ENCODE peak calls at places on chromosome 12, in eight cellular contexts. Q is Panc1; J is fibroblast of the aortic adventitia; L is CD4-positive, alpha-beta memory T cell; B is mammary epithelial cell; P is stimulated activated CD4-positive, alpha-beta T cell treated with anti-CD3 and anti-CD28 coated beads, Interleukin-12 subunit alpha, Interleukin-12 subunit beta, amount 100 ng/mL, for 4 hours; A is NCI-H748 treated with DMSO at 0.1 percent for 48 hours; N is fibroblast of mammary gland. M is an unnamed sample.

GRCh38 chr12:117067016-117067415 is 32.2 kb downstream of the TESC start:
- DNase-seq in P (no peak), L (no peak), N (no peak), A (no peak), J (no peak), Q (no peak), B (no peak), M (no peak)

GRCh38 chr12:11958216-11959091 is 112.3 kb upstream of the BCL2L14 start:
- DNase-seq in L (no peak), P (peak), N (peak), A (no peak), Q (no peak), J (peak), B (peak), M (no peak)

GRCh38 chr12:122086641-122087285 is 8.2 kb downstream of the MLXIP start:
- DNase-seq in J (no peak), L (no peak), N (no peak), P (no peak), Q (no peak), A (no peak), B (no peak), M (no peak)

GRCh38 chr12:30753233-30753632 is 1.5 kb downstream of the CAPRIN2 start:
- DNase-seq in B (peak), J (peak), N (peak), A (no peak), L (no peak), Q (peak), P (no peak), M (peak)

GRCh38 chr12:131681257-131681620 is 29.7 kb upstream of the SFSWAP start:
- DNase-seq in L (no peak), Q (no peak), J (no peak), B (no peak), P (no peak), N (no peak), A (no peak), M (no peak)

GRCh38 chr12:57522887-57523705 is 472 bp downstream of the MBD6 start:
- DNase-seq in J (peak), Q (no peak), B (peak), L (no peak), A (peak), N (no peak), P (peak), M (no peak)

GRCh38 chr12:129868566-129868965 is 35.3 kb downstream of the TMEM132D start:
- DNase-seq in B (no peak), Q (no peak), J (no peak), L (no peak), N (no peak), A (no peak), P (no peak), M (no peak)

GRCh38 chr12:19546027-19546426 is 106.7 kb downstream of the AEBP2 start:
- DNase-seq in N (peak), L (no peak), J (peak), A (no peak), B (no peak), Q (no peak), P (no peak), M (no peak)

M was measured in naive thymus-derived CD4-positive, alpha-beta T cell.